ENCODE peak calls at places on chromosomes 6 and 20, in nine cellular contexts. One of them, this sample, is unnamed.

GRCh38 chr6:148021715-148022114 is 320.9 kb upstream of the SASH1 start:
- DNase-seq in GM06990: no peak
- DNase-seq in CD4-positive, alpha-beta T cell: no peak
- DNase-seq in heart right ventricle: no peak
- DNase-seq in stomach: no peak
- DNase-seq in cardiac fibroblast: no peak
- DNase-seq in Calu3: no peak
- DNase-seq in HFFc6: no peak
- DNase-seq in astrocyte: no peak
- DNase-seq in this sample: no peak

GRCh38 chr6:168013250-168013915 is 15.9 kb downstream of the KIF25 start:
- DNase-seq in astrocyte: no peak
- DNase-seq in cardiac fibroblast: no peak
- DNase-seq in heart right ventricle: no peak
- DNase-seq in Calu3: no peak
- DNase-seq in HFFc6: no peak
- DNase-seq in stomach: no peak
- DNase-seq in CD4-positive, alpha-beta T cell: no peak
- DNase-seq in GM06990: no peak
- DNase-seq in this sample: no peak

GRCh38 chr6:159742165-159742564 is 14.9 kb downstream of the WTAP start:
- DNase-seq in astrocyte: no peak
- DNase-seq in GM06990: no peak
- DNase-seq in HFFc6: no peak
- DNase-seq in CD4-positive, alpha-beta T cell: no peak
- DNase-seq in cardiac fibroblast: no peak
- DNase-seq in heart right ventricle: no peak
- DNase-seq in stomach: no peak
- DNase-seq in Calu3: no peak
- DNase-seq in this sample: no peak

GRCh38 chr6:92408350-92408749 is 1011.0 kb downstream of the EPHA7 start:
- DNase-seq in Calu3: no peak
- DNase-seq in HFFc6: no peak
- DNase-seq in CD4-positive, alpha-beta T cell: no peak
- DNase-seq in astrocyte: no peak
- DNase-seq in cardiac fibroblast: no peak
- DNase-seq in heart right ventricle: no peak
- DNase-seq in GM06990: no peak
- DNase-seq in stomach: no peak
- DNase-seq in this sample: no peak

GRCh38 chr20:5153612-5154542 is 27.1 kb downstream of the CDS2 start:
- DNase-seq in astrocyte: peak
- DNase-seq in heart right ventricle: no peak
- DNase-seq in HFFc6: no peak
- DNase-seq in Calu3: no peak
- DNase-seq in GM06990: no peak
- DNase-seq in cardiac fibroblast: no peak
- DNase-seq in stomach: no peak
- DNase-seq in CD4-positive, alpha-beta T cell: no peak
- DNase-seq in this sample: no peak

GRCh38 chr20:12925214-12925755 is 83.5 kb upstream of the SPTLC3 start:
- DNase-seq in HFFc6: peak
- DNase-seq in heart right ventricle: peak
- DNase-seq in stomach: peak
- DNase-seq in cardiac fibroblast: peak
- DNase-seq in CD4-positive, alpha-beta T cell: no peak
- DNase-seq in astrocyte: peak
- DNase-seq in GM06990: peak
- DNase-seq in Calu3: peak
- DNase-seq in this sample: no peak

GRCh38 chr6:43070028-43070632 is 6.0 kb upstream of the PTK7 start:
- DNase-seq in heart right ventricle: no peak
- DNase-seq in GM06990: no peak
- DNase-seq in HFFc6: no peak
- DNase-seq in stomach: no peak
- DNase-seq in astrocyte: peak
- DNase-seq in cardiac fibroblast: peak
- DNase-seq in CD4-positive, alpha-beta T cell: no peak
- DNase-seq in Calu3: peak
- DNase-seq in this sample: no peak

GRCh38 chr6:111985202-111985731 is 68.6 kb upstream of the CCN6 start:
- DNase-seq in Calu3: peak
- DNase-seq in stomach: no peak
- DNase-seq in cardiac fibroblast: peak
- DNase-seq in HFFc6: peak
- DNase-seq in astrocyte: peak
- DNase-seq in GM06990: no peak
- DNase-seq in CD4-positive, alpha-beta T cell: peak
- DNase-seq in heart right ventricle: no peak
- DNase-seq in this sample: peak

GRCh38 chr20:13610205-13610604 is 28.5 kb downstream of the TASP1 start:
- DNase-seq in heart right ventricle: no peak
- DNase-seq in stomach: no peak
- DNase-seq in astrocyte: no peak
- DNase-seq in cardiac fibroblast: peak
- DNase-seq in GM06990: no peak
- DNase-seq in HFFc6: no peak
- DNase-seq in CD4-positive, alpha-beta T cell: no peak
- DNase-seq in Calu3: peak
- DNase-seq in this sample: no peak

GRCh38 chr6:78850621-78851020 is 16.7 kb upstream of the IRAK1BP1 start:
- DNase-seq in CD4-positive, alpha-beta T cell: no peak
- DNase-seq in astrocyte: no peak
- DNase-seq in stomach: no peak
- DNase-seq in HFFc6: no peak
- DNase-seq in GM06990: no peak
- DNase-seq in cardiac fibroblast: no peak
- DNase-seq in heart right ventricle: no peak
- DNase-seq in Calu3: no peak
- DNase-seq in this sample: no peak

GRCh38 chr20:21569586-21569985 is 55.7 kb upstream of the NKX2-2 start:
- DNase-seq in stomach: no peak
- DNase-seq in heart right ventricle: no peak
- DNase-seq in cardiac fibroblast: no peak
- DNase-seq in HFFc6: no peak
- DNase-seq in CD4-positive, alpha-beta T cell: no peak
- DNase-seq in GM06990: no peak
- DNase-seq in astrocyte: no peak
- DNase-seq in Calu3: no peak
- DNase-seq in this sample: no peak

GRCh38 chr20:24208652-24209051 is 220.1 kb upstream of the GGTLC1 start:
- DNase-seq in HFFc6: no peak
- DNase-seq in astrocyte: no peak
- DNase-seq in heart right ventricle: no peak
- DNase-seq in cardiac fibroblast: no peak
- DNase-seq in Calu3: no peak
- DNase-seq in CD4-positive, alpha-beta T cell: no peak
- DNase-seq in GM06990: no peak
- DNase-seq in stomach: no peak
- DNase-seq in this sample: no peak

GRCh38 chr6:13331516-13332348 is 3.4 kb upstream of the TBC1D7 start:
- DNase-seq in HFFc6: peak
- DNase-seq in astrocyte: no peak
- DNase-seq in GM06990: peak
- DNase-seq in cardiac fibroblast: peak
- DNase-seq in heart right ventricle: no peak
- DNase-seq in stomach: no peak
- DNase-seq in Calu3: no peak
- DNase-seq in CD4-positive, alpha-beta T cell: no peak
- DNase-seq in this sample: no peak

GRCh38 chr20:32920066-32920465 is 61.3 kb downstream of the EFCAB8 start:
- DNase-seq in heart right ventricle: no peak
- DNase-seq in Calu3: no peak
- DNase-seq in GM06990: no peak
- DNase-seq in cardiac fibroblast: no peak
- DNase-seq in CD4-positive, alpha-beta T cell: no peak
- DNase-seq in astrocyte: no peak
- DNase-seq in stomach: peak
- DNase-seq in HFFc6: no peak
- DNase-seq in this sample: no peak

GRCh38 chr6:13012977-13013680 is 296.6 kb downstream of the PHACTR1 start:
- DNase-seq in GM06990: no peak
- DNase-seq in CD4-positive, alpha-beta T cell: no peak
- DNase-seq in stomach: peak
- DNase-seq in Calu3: peak
- DNase-seq in HFFc6: no peak
- DNase-seq in astrocyte: no peak
- DNase-seq in heart right ventricle: peak
- DNase-seq in cardiac fibroblast: peak
- DNase-seq in this sample: no peak

GRCh38 chr6:85600713-85601313 is 7.2 kb upstream of the SNX14 start:
- DNase-seq in cardiac fibroblast: no peak
- DNase-seq in stomach: no peak
- DNase-seq in heart right ventricle: no peak
- DNase-seq in HFFc6: no peak
- DNase-seq in Calu3: no peak
- DNase-seq in CD4-positive, alpha-beta T cell: no peak
- DNase-seq in GM06990: no peak
- DNase-seq in astrocyte: no peak
- DNase-seq in this sample: no peak

GRCh38 chr6:28982476-28983266 is 22.4 kb downstream of the ZNF311 start:
- DNase-seq in CD4-positive, alpha-beta T cell: no peak
- DNase-seq in stomach: no peak
- DNase-seq in Calu3: peak
- DNase-seq in HFFc6: peak
- DNase-seq in GM06990: no peak
- DNase-seq in heart right ventricle: peak
- DNase-seq in cardiac fibroblast: peak
- DNase-seq in astrocyte: peak
- DNase-seq in this sample: no peak

GRCh38 chr6:163563303-163563702 is 148.8 kb downstream of the QKI start:
- DNase-seq in stomach: no peak
- DNase-seq in astrocyte: no peak
- DNase-seq in CD4-positive, alpha-beta T cell: no peak
- DNase-seq in HFFc6: no peak
- DNase-seq in GM06990: no peak
- DNase-seq in Calu3: no peak
- DNase-seq in cardiac fibroblast: no peak
- DNase-seq in heart right ventricle: no peak
- DNase-seq in this sample: no peak

GRCh38 chr6:156526081-156526480 is 251.1 kb upstream of the ARID1B start:
- DNase-seq in Calu3: no peak
- DNase-seq in CD4-positive, alpha-beta T cell: no peak
- DNase-seq in stomach: no peak
- DNase-seq in HFFc6: no peak
- DNase-seq in heart right ventricle: no peak
- DNase-seq in GM06990: no peak
- DNase-seq in cardiac fibroblast: no peak
- DNase-seq in astrocyte: no peak
- DNase-seq in this sample: no peak

GRCh38 chr6:41657131-41658094 is 19.1 kb downstream of the MDFI start:
- DNase-seq in cardiac fibroblast: no peak
- DNase-seq in GM06990: no peak
- DNase-seq in Calu3: no peak
- DNase-seq in stomach: no peak
- DNase-seq in astrocyte: no peak
- DNase-seq in CD4-positive, alpha-beta T cell: no peak
- DNase-seq in HFFc6: no peak
- DNase-seq in heart right ventricle: no peak
- DNase-seq in this sample: no peak

GRCh38 chr20:57680934-57681914 is 28.6 kb downstream of the PMEPA1 start:
- DNase-seq in cardiac fibroblast: no peak
- DNase-seq in GM06990: peak
- DNase-seq in astrocyte: no peak
- DNase-seq in Calu3: no peak
- DNase-seq in HFFc6: no peak
- DNase-seq in heart right ventricle: no peak
- DNase-seq in CD4-positive, alpha-beta T cell: peak
- DNase-seq in stomach: no peak
- DNase-seq in this sample: no peak

GRCh38 chr20:14581731-14582130 is 244.3 kb upstream of the FLRT3 start:
- DNase-seq in HFFc6: no peak
- DNase-seq in Calu3: no peak
- DNase-seq in heart right ventricle: no peak
- DNase-seq in cardiac fibroblast: no peak
- DNase-seq in GM06990: no peak
- DNase-seq in astrocyte: no peak
- DNase-seq in CD4-positive, alpha-beta T cell: no peak
- DNase-seq in stomach: no peak
- DNase-seq in this sample: no peak

GRCh38 chr6:64280569-64280968 is 645.0 kb downstream of the PHF3 start:
- DNase-seq in heart right ventricle: no peak
- DNase-seq in GM06990: no peak
- DNase-seq in stomach: no peak
- DNase-seq in astrocyte: no peak
- DNase-seq in CD4-positive, alpha-beta T cell: no peak
- DNase-seq in Calu3: peak
- DNase-seq in cardiac fibroblast: peak
- DNase-seq in HFFc6: no peak
- DNase-seq in this sample: no peak
- TF ChIP-seq CTCF in heart right ventricle: peak
- TF ChIP-seq CTCF in GM06990: peak
- TF ChIP-seq CTCF in stomach: no peak
- TF ChIP-seq CTCF in astrocyte: peak
- TF ChIP-seq CTCF in CD4-positive, alpha-beta T cell: no peak
- TF ChIP-seq CTCF in Calu3: peak
- TF ChIP-seq CTCF in cardiac fibroblast: peak
- TF ChIP-seq CTCF in HFFc6: no peak
- TF ChIP-seq CTCF in this sample: no peak

GRCh38 chr6:82006027-82006738 is 241.4 kb downstream of the IBTK start:
- DNase-seq in HFFc6: peak
- DNase-seq in astrocyte: no peak
- DNase-seq in stomach: no peak
- DNase-seq in GM06990: peak
- DNase-seq in heart right ventricle: no peak
- DNase-seq in Calu3: peak
- DNase-seq in CD4-positive, alpha-beta T cell: no peak
- DNase-seq in cardiac fibroblast: peak
- DNase-seq in this sample: no peak
- TF ChIP-seq CTCF in HFFc6: peak
- TF ChIP-seq CTCF in astrocyte: peak
- TF ChIP-seq CTCF in stomach: peak
- TF ChIP-seq CTCF in GM06990: peak
- TF ChIP-seq CTCF in heart right ventricle: peak
- TF ChIP-seq CTCF in Calu3: peak
- TF ChIP-seq CTCF in CD4-positive, alpha-beta T cell: no peak
- TF ChIP-seq CTCF in cardiac fibroblast: peak
- TF ChIP-seq CTCF in this sample: peak

DNA sequence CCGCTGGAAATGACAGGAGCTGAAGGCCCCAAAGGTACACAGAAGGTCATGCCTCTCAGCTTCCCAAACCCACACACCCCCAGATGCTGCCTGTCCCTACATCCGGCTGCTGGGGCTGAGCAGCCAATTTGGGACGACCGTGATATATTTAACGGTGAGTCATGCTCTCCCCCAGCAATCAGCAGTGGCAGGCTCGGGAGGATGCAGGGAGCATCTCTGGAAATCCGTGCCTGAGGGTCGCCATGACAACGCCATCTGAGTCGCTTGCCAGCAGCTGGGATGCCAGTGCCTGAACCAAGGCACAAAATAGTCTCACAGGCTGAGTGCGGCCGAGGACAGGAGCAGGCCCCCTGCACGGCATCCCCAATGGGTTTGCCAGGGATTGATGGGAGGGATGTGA is 57.9 kb downstream of the KCNB1 start:
- DNase-seq in GM06990: no peak
- DNase-seq in cardiac fibroblast: no peak
- DNase-seq in heart right ventricle: peak
- DNase-seq in Calu3: no peak
- DNase-seq in astrocyte: peak
- DNase-seq in HFFc6: no peak
- DNase-seq in CD4-positive, alpha-beta T cell: no peak
- DNase-seq in stomach: no peak
- DNase-seq in this sample: no peak
- TF ChIP-seq CTCF in GM06990: no peak
- TF ChIP-seq CTCF in cardiac fibroblast: no peak
- TF ChIP-seq CTCF in heart right ventricle: no peak
- TF ChIP-seq CTCF in Calu3: no peak
- TF ChIP-seq CTCF in astrocyte: no peak
- TF ChIP-seq CTCF in HFFc6: no peak
- TF ChIP-seq CTCF in CD4-positive, alpha-beta T cell: no peak
- TF ChIP-seq CTCF in stomach: no peak
- TF ChIP-seq CTCF in this sample: no peak

GRCh38 chr20:35478804-35479472 is 23.5 kb downstream of the CEP250 start:
- DNase-seq in stomach: no peak
- DNase-seq in cardiac fibroblast: peak
- DNase-seq in astrocyte: no peak
- DNase-seq in CD4-positive, alpha-beta T cell: no peak
- DNase-seq in GM06990: no peak
- DNase-seq in HFFc6: no peak
- DNase-seq in Calu3: no peak
- DNase-seq in heart right ventricle: no peak
- DNase-seq in this sample: no peak
- TF ChIP-seq CTCF in stomach: no peak
- TF ChIP-seq CTCF in cardiac fibroblast: peak
- TF ChIP-seq CTCF in astrocyte: no peak
- TF ChIP-seq CTCF in CD4-positive, alpha-beta T cell: no peak
- TF ChIP-seq CTCF in GM06990: peak
- TF ChIP-seq CTCF in HFFc6: no peak
- TF ChIP-seq CTCF in Calu3: peak
- TF ChIP-seq CTCF in heart right ventricle: no peak
- TF ChIP-seq CTCF in this sample: no peak

This sample was measured in CD14-positive monocyte.